ENCODE peak calls at places on chromosomes 5 and 9, in seven cellular contexts. P is heart left ventricle, J is transverse colon, Y is spleen, I is K562, N is body of pancreas, L is prostate gland. Z is an unnamed sample.

GRCh38 chr9:96245399-96245798 is 56.6 kb downstream of the HSD17B3 start:
- DNase-seq in P (no peak), J (no peak), Y (no peak), I (no peak), N (no peak), L (no peak), Z (no peak)

GRCh38 chr5:177389368-177390169 is 5.3 kb downstream of the SLC34A1 start:
- DNase-seq in P (no peak), J (no peak), Y (no peak), I (no peak), N (no peak), L (peak; percentile 79), Z (no peak)

GRCh38 chr5:15233566-15233965 is 266.4 kb upstream of the FBXL7 start:
- DNase-seq in P (no peak), J (no peak), Y (no peak), I (no peak), N (no peak), L (no peak), Z (no peak)

GRCh38 chr5:98982880-98983279 is 54.1 kb upstream of the CHD1 start:
- DNase-seq in P (no peak), J (no peak), Y (no peak), I (peak; percentile 35), N (no peak), L (no peak), Z (no peak)

GRCh38 chr5:95564450-95564849 is 9.5 kb downstream of the ARSK start:
- DNase-seq in P (no peak), J (no peak), Y (no peak), I (no peak), N (no peak), L (no peak), Z (no peak)

GRCh38 chr9:87063246-87063645 is 115.9 kb upstream of the GAS1 start:
- DNase-seq in P (no peak), J (no peak), Y (no peak), I (no peak), N (no peak), L (no peak), Z (no peak)

GRCh38 chr5:161001604-161002003 is 149.6 kb upstream of the ATP10B start:
- DNase-seq in P (no peak), J (no peak), Y (no peak), I (no peak), N (no peak), L (no peak), Z (no peak)

GRCh38 chr5:148172377-148172776 is 4.0 kb downstream of the SPINK14 start:
- DNase-seq in P (no peak), J (no peak), Y (no peak), I (no peak), N (no peak), L (no peak), Z (no peak)

GRCh38 chr5:154967419-154968024 is 26.6 kb downstream of the MRPL22 start:
- DNase-seq in P (no peak), J (no peak), Y (no peak), I (no peak), N (no peak), L (no peak), Z (no peak)

GRCh38 chr9:36815023-36815422 is 219.0 kb downstream of the PAX5 start:
- DNase-seq in P (no peak), J (no peak), Y (no peak), I (no peak), N (no peak), L (no peak), Z (no peak)

GRCh38 chr5:55234171-55234700 is 828 bp upstream of the CCNO start:
- DNase-seq in P (no peak), J (peak; percentile 83), Y (no peak), I (no peak), N (peak; percentile 55), L (no peak), Z (peak; percentile 79)
- H3K36me3 ChIP-seq in P (no peaks in the 10 kb centered on the region), J (no peaks in the 10 kb centered on the region), Y (no peaks in the 10 kb centered on the region), I (no peaks in the 10 kb centered on the region), N (no peaks in the 10 kb centered on the region), L (no peaks in the 10 kb centered on the region), Z (no peaks in the 10 kb centered on the region)

GRCh38 chr9:123394291-123395235 is 38.6 kb downstream of the CRB2 start:
- DNase-seq in P (no peak), J (no peak), Y (no peak), I (no peak), N (no peak), L (no peak), Z (no peak)
- TF ChIP-seq POLR2A in P (no peak), J (no peak), Y (no peak), I (no peak), N (no peak), L (no peak), Z (no peak)

GRCh38 chr9:98215266-98215665 is 22.8 kb upstream of the CORO2A start:
- DNase-seq in P (no peak), J (no peak), Y (no peak), I (no peak), N (no peak), L (no peak), Z (no peak)
- H3K36me3 ChIP-seq in P (no peaks in the 10 kb centered on the region), J (no peaks in the 10 kb centered on the region), Y (peaks cover 98% of the 10 kb centered on the region), I (peaks cover 15% of the 10 kb centered on the region), N (no peaks in the 10 kb centered on the region), L (no peaks in the 10 kb centered on the region), Z (peaks cover 49% of the 10 kb centered on the region)

GRCh38 chr5:82259172-82259800 is 18.9 kb downstream of the RPS23 start:
- DNase-seq in P (no peak), J (no peak), Y (no peak), I (no peak), N (no peak), L (no peak), Z (no peak)

GRCh38 chr5:82252744-82253143 is 25.4 kb downstream of the RPS23 start:
- DNase-seq in P (no peak), J (no peak), Y (no peak), I (no peak), N (no peak), L (no peak), Z (no peak)

GRCh38 chr5:82257247-82257646 is 20.9 kb downstream of the RPS23 start:
- DNase-seq in P (no peak), J (no peak), Y (no peak), I (no peak), N (no peak), L (no peak), Z (no peak)

GRCh38 chr5:82257729-82258128 is 20.4 kb downstream of the RPS23 start:
- DNase-seq in P (no peak), J (no peak), Y (no peak), I (no peak), N (no peak), L (no peak), Z (no peak)

GRCh38 chr5:82255844-82256243 is 22.3 kb downstream of the RPS23 start:
- DNase-seq in P (no peak), J (no peak), Y (no peak), I (no peak), N (no peak), L (no peak), Z (no peak)
- TF ChIP-seq POLR2A in P (no peak), J (no peak), Y (no peak), I (no peak), N (no peak), L (no peak), Z (no peak)

DNA sequence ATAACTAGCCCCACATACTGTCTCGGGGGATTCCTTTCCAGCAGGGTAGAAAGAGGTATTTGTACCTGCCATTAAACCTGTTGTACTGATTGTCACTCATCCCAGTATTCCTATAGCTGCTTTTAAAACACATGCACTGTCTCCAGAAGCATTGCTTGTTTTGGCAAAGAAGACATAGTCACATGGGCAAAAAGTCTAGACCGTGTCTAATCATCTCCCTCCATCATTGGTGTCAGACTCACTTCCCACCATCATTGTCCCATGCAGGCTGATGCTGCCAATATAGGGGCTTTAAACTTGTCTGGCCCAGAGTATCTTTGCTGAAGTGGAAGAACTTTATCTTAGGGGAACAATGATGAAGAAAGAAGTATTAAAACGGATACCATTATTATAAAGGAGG is 12.6 kb downstream of the DNAJC21 start:
- DNase-seq in P (no peak), J (no peak), Y (no peak), I (no peak), N (no peak), L (no peak), Z (no peak)
- H3K36me3 ChIP-seq in P (peaks cover 6% of the 10 kb centered on the region), J (no peaks in the 10 kb centered on the region), Y (peaks cover 99% of the 10 kb centered on the region), I (peaks cover 89% of the 10 kb centered on the region), N (peaks cover 30% of the 10 kb centered on the region), L (no peaks in the 10 kb centered on the region), Z (peaks cover 35% of the 10 kb centered on the region)

DNA sequence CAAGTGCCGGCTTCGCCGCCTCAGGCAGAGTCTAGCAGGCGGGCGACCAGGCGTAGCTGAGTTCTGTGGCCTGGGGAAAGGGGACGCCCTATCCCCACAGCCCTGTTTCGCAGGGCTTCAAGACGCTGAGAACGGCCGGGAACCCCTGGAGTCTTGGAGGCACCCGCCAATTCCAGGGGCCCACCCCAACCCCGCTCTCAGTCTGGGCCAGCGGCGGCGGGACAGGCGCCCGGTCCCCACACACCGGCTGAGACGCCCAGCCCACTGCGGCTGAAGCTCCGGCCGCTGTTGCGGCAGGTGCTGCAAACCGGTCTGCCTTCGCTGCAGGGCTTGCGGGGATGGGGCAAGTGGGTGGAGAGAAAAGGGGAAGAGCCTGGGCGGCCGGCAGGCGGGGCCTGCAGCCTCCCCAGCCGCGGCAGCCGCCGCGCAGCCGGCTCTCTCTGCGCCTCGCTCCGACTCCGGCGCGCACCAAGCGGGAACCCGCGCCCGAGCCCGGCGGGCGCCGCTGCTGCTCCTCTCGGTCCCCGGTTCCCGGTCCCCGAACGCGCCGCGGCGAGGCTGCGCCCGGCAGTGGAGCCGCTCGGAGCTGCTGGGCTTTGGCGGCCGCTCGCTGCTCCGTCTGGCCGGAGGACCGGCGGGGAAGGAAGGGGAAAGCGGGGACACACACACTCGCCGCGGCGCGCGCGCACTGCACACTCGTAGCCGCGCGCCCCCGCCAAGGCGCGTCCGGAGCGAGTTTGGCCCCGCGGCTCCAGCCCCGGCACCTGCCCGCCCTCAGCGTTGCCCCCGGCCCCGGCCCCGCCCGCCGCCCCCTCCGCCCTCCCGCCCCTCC is at the start of gene PIP5K1B:
- DNase-seq in P (peak; percentile 87), J (peak; percentile 90), Y (peak; percentile 96), I (peak; percentile 84), N (peak; percentile 88), L (peak; percentile 65), Z (peak; percentile 74)
- TF ChIP-seq POLR2A in P (no peak), J (peak; percentile 91), Y (no peak), I (peak; percentile 59), N (peak; percentile 79), L (peak; percentile 52), Z (no peak)